ENCODE peak calls at places on chromosome 20, in nine cellular contexts. One of them, this sample, is unnamed.

GRCh38 chr20:63073051-63073737 is 66.4 kb upstream of the BHLHE23 start:
- DNase-seq in mesenchymal stem cell: no peak
- DNase-seq in activated T-helper 9 cell treated with anti-CD3 and anti-CD28 coated beads, Interleukin-2, amount 50 U/mL, for 16 hours: no peak
- DNase-seq in fibroblast of pulmonary artery: no peak
- DNase-seq in aorta: peak
- DNase-seq in stimulated activated CD8-positive, alpha-beta memory T cell treated with anti-CD3 and anti-CD28 coated beads, Interleukin-15, amount 100 ng/mL, for 1 hour: no peak
- DNase-seq in SW 1271: no peak
- DNase-seq in glomerular endothelial cell: no peak
- DNase-seq in activated gamma-delta T cell treated with Interleukin-2 at 50 U/mL for 16 hours: no peak
- DNase-seq in this sample: no peak

GRCh38 chr20:21159658-21160380 is 33.9 kb downstream of the KIZ start:
- DNase-seq in activated gamma-delta T cell treated with Interleukin-2 at 50 U/mL for 16 hours: no peak
- DNase-seq in mesenchymal stem cell: no peak
- DNase-seq in stimulated activated CD8-positive, alpha-beta memory T cell treated with anti-CD3 and anti-CD28 coated beads, Interleukin-15, amount 100 ng/mL, for 1 hour: no peak
- DNase-seq in SW 1271: no peak
- DNase-seq in activated T-helper 9 cell treated with anti-CD3 and anti-CD28 coated beads, Interleukin-2, amount 50 U/mL, for 16 hours: no peak
- DNase-seq in glomerular endothelial cell: no peak
- DNase-seq in aorta: no peak
- DNase-seq in fibroblast of pulmonary artery: no peak
- DNase-seq in this sample: no peak

GRCh38 chr20:63628246-63628975 is 1.5 kb upstream of the GMEB2 start:
- DNase-seq in stimulated activated CD8-positive, alpha-beta memory T cell treated with anti-CD3 and anti-CD28 coated beads, Interleukin-15, amount 100 ng/mL, for 1 hour: no peak
- DNase-seq in mesenchymal stem cell: no peak
- DNase-seq in fibroblast of pulmonary artery: peak
- DNase-seq in activated T-helper 9 cell treated with anti-CD3 and anti-CD28 coated beads, Interleukin-2, amount 50 U/mL, for 16 hours: peak
- DNase-seq in glomerular endothelial cell: no peak
- DNase-seq in SW 1271: peak
- DNase-seq in aorta: peak
- DNase-seq in activated gamma-delta T cell treated with Interleukin-2 at 50 U/mL for 16 hours: peak
- DNase-seq in this sample: peak

GRCh38 chr20:16691381-16691780 is 38.4 kb upstream of the SNRPB2 start:
- DNase-seq in activated T-helper 9 cell treated with anti-CD3 and anti-CD28 coated beads, Interleukin-2, amount 50 U/mL, for 16 hours: no peak
- DNase-seq in fibroblast of pulmonary artery: no peak
- DNase-seq in mesenchymal stem cell: no peak
- DNase-seq in activated gamma-delta T cell treated with Interleukin-2 at 50 U/mL for 16 hours: no peak
- DNase-seq in glomerular endothelial cell: no peak
- DNase-seq in SW 1271: no peak
- DNase-seq in aorta: no peak
- DNase-seq in stimulated activated CD8-positive, alpha-beta memory T cell treated with anti-CD3 and anti-CD28 coated beads, Interleukin-15, amount 100 ng/mL, for 1 hour: no peak
- DNase-seq in this sample: no peak

GRCh38 chr20:5719861-5720401 is 30.3 kb upstream of the SHLD1 start:
- DNase-seq in mesenchymal stem cell: peak
- DNase-seq in activated gamma-delta T cell treated with Interleukin-2 at 50 U/mL for 16 hours: peak
- DNase-seq in stimulated activated CD8-positive, alpha-beta memory T cell treated with anti-CD3 and anti-CD28 coated beads, Interleukin-15, amount 100 ng/mL, for 1 hour: no peak
- DNase-seq in SW 1271: no peak
- DNase-seq in glomerular endothelial cell: no peak
- DNase-seq in fibroblast of pulmonary artery: peak
- DNase-seq in aorta: no peak
- DNase-seq in activated T-helper 9 cell treated with anti-CD3 and anti-CD28 coated beads, Interleukin-2, amount 50 U/mL, for 16 hours: no peak
- DNase-seq in this sample: no peak

GRCh38 chr20:25324412-25324811 is 66.2 kb downstream of the ABHD12 start:
- DNase-seq in aorta: no peak
- DNase-seq in activated gamma-delta T cell treated with Interleukin-2 at 50 U/mL for 16 hours: no peak
- DNase-seq in glomerular endothelial cell: no peak
- DNase-seq in fibroblast of pulmonary artery: no peak
- DNase-seq in SW 1271: no peak
- DNase-seq in mesenchymal stem cell: no peak
- DNase-seq in activated T-helper 9 cell treated with anti-CD3 and anti-CD28 coated beads, Interleukin-2, amount 50 U/mL, for 16 hours: no peak
- DNase-seq in stimulated activated CD8-positive, alpha-beta memory T cell treated with anti-CD3 and anti-CD28 coated beads, Interleukin-15, amount 100 ng/mL, for 1 hour: no peak
- DNase-seq in this sample: no peak

GRCh38 chr20:40664891-40665290 is 24.1 kb downstream of the MAFB start:
- DNase-seq in fibroblast of pulmonary artery: no peak
- DNase-seq in mesenchymal stem cell: no peak
- DNase-seq in glomerular endothelial cell: no peak
- DNase-seq in aorta: no peak
- DNase-seq in activated gamma-delta T cell treated with Interleukin-2 at 50 U/mL for 16 hours: no peak
- DNase-seq in activated T-helper 9 cell treated with anti-CD3 and anti-CD28 coated beads, Interleukin-2, amount 50 U/mL, for 16 hours: no peak
- DNase-seq in SW 1271: no peak
- DNase-seq in stimulated activated CD8-positive, alpha-beta memory T cell treated with anti-CD3 and anti-CD28 coated beads, Interleukin-15, amount 100 ng/mL, for 1 hour: no peak
- DNase-seq in this sample: no peak

GRCh38 chr20:57785720-57786119 is 75.9 kb upstream of the PMEPA1 start:
- DNase-seq in glomerular endothelial cell: no peak
- DNase-seq in SW 1271: no peak
- DNase-seq in stimulated activated CD8-positive, alpha-beta memory T cell treated with anti-CD3 and anti-CD28 coated beads, Interleukin-15, amount 100 ng/mL, for 1 hour: no peak
- DNase-seq in activated T-helper 9 cell treated with anti-CD3 and anti-CD28 coated beads, Interleukin-2, amount 50 U/mL, for 16 hours: no peak
- DNase-seq in aorta: peak
- DNase-seq in fibroblast of pulmonary artery: no peak
- DNase-seq in mesenchymal stem cell: no peak
- DNase-seq in activated gamma-delta T cell treated with Interleukin-2 at 50 U/mL for 16 hours: no peak
- DNase-seq in this sample: no peak

GRCh38 chr20:44622501-44623270 is 28.8 kb downstream of the ADA start:
- DNase-seq in mesenchymal stem cell: no peak
- DNase-seq in activated gamma-delta T cell treated with Interleukin-2 at 50 U/mL for 16 hours: no peak
- DNase-seq in aorta: no peak
- DNase-seq in fibroblast of pulmonary artery: no peak
- DNase-seq in SW 1271: no peak
- DNase-seq in activated T-helper 9 cell treated with anti-CD3 and anti-CD28 coated beads, Interleukin-2, amount 50 U/mL, for 16 hours: no peak
- DNase-seq in glomerular endothelial cell: no peak
- DNase-seq in stimulated activated CD8-positive, alpha-beta memory T cell treated with anti-CD3 and anti-CD28 coated beads, Interleukin-15, amount 100 ng/mL, for 1 hour: no peak
- DNase-seq in this sample: no peak

GRCh38 chr20:40797425-40797824 is 108.4 kb upstream of the MAFB start:
- DNase-seq in glomerular endothelial cell: no peak
- DNase-seq in stimulated activated CD8-positive, alpha-beta memory T cell treated with anti-CD3 and anti-CD28 coated beads, Interleukin-15, amount 100 ng/mL, for 1 hour: no peak
- DNase-seq in mesenchymal stem cell: peak
- DNase-seq in activated T-helper 9 cell treated with anti-CD3 and anti-CD28 coated beads, Interleukin-2, amount 50 U/mL, for 16 hours: no peak
- DNase-seq in activated gamma-delta T cell treated with Interleukin-2 at 50 U/mL for 16 hours: no peak
- DNase-seq in fibroblast of pulmonary artery: peak
- DNase-seq in SW 1271: no peak
- DNase-seq in aorta: no peak
- DNase-seq in this sample: no peak